ENCODE peak calls at places on chromosomes 3 and 15, in seven cellular contexts. A, Q, U, D, V, M and Z are unnamed samples.

GRCh38 chr3:116198087-116198486 is 247.2 kb downstream of the LSAMP start:
- DNase-seq in V (no peak), U (no peak), D (no peak), Q (no peak), A (no peak), M (no peak), Z (peak)

GRCh38 chr15:57375827-57376694 is at the start of gene CGNL1:
- DNase-seq in A (no peak), V (peak), U (no peak), Q (peak), D (peak), M (peak), Z (peak)

GRCh38 chr3:140910860-140911259 is 30.8 kb upstream of the SLC25A36 start:
- DNase-seq in D (no peak), A (no peak), V (peak), Q (no peak), M (no peak), U (no peak), Z (peak)

GRCh38 chr3:82044918-82045715 is 283.7 kb upstream of the GBE1 start:
- DNase-seq in U (no peak), Q (no peak), D (no peak), M (no peak), V (no peak), A (no peak), Z (no peak)

GRCh38 chr3:56879453-56880224 is 77.9 kb upstream of the ARHGEF3 start:
- DNase-seq in U (no peak), D (no peak), V (no peak), A (no peak), M (no peak), Q (no peak), Z (peak)

GRCh38 chr3:149234671-149235245 is 13.1 kb upstream of the CP start:
- DNase-seq in Q (no peak), M (no peak), U (no peak), D (no peak), V (no peak), A (no peak), Z (peak)

GRCh38 chr15:71743861-71744382 is 66.4 kb upstream of the NR2E3 start:
- DNase-seq in V (no peak), Q (peak), M (peak), D (peak), U (no peak), A (no peak), Z (peak)

GRCh38 chr3:69761896-69762789 is 22.9 kb downstream of the MITF start:
- DNase-seq in U (no peak), M (no peak), D (no peak), V (no peak), A (no peak), Q (no peak), Z (peak)

GRCh38 chr3:15241341-15241740 is 35.3 kb downstream of the CAPN7 start:
- DNase-seq in U (no peak), V (no peak), A (no peak), Q (no peak), M (peak), D (no peak), Z (peak)

GRCh38 chr3:75396316-75396802 is 267.8 kb upstream of the FRG2C start:
- DNase-seq in D (no peak), V (no peak), M (no peak), U (no peak), A (no peak), Q (no peak), Z (no peak)

GRCh38 chr15:58453931-58454793 is 22.4 kb downstream of the LIPC start:
- DNase-seq in A (no peak), V (no peak), M (no peak), Q (no peak), U (no peak), D (no peak), Z (no peak)

GRCh38 chr3:120791010-120791409 is 48.5 kb downstream of the GTF2E1 start:
- DNase-seq in U (no peak), Q (no peak), V (no peak), M (no peak), A (no peak), D (no peak), Z (no peak)

GRCh38 chr15:93253656-93254055 is 164.6 kb upstream of the RGMA start:
- DNase-seq in Q (peak), M (no peak), U (no peak), D (no peak), V (peak), A (no peak), Z (no peak)

GRCh38 chr15:38564557-38565286 is at the start of gene RASGRP1:
- DNase-seq in A (no peak), V (peak), U (no peak), D (peak), Q (peak), M (peak), Z (peak)

GRCh38 chr3:22358334-22358733 is 607.3 kb upstream of the ZNF385D start:
- DNase-seq in V (no peak), Q (no peak), M (no peak), A (no peak), D (no peak), U (no peak), Z (no peak)
- H3K27ac ChIP-seq in V (no peak), Q (no peak), M (no peak), A (no peak), D (no peak), U (no peak), Z (no peak)

GRCh38 chr3:112117415-112117814 is 15.6 kb downstream of the GCSAM start:
- DNase-seq in Q (no peak), A (no peak), V (no peak), D (no peak), M (no peak), U (no peak), Z (no peak)
- H3K4me3 ChIP-seq in Q (no peak), A (no peak), V (no peak), D (no peak), M (no peak), U (no peak), Z (no peak)

DNA sequence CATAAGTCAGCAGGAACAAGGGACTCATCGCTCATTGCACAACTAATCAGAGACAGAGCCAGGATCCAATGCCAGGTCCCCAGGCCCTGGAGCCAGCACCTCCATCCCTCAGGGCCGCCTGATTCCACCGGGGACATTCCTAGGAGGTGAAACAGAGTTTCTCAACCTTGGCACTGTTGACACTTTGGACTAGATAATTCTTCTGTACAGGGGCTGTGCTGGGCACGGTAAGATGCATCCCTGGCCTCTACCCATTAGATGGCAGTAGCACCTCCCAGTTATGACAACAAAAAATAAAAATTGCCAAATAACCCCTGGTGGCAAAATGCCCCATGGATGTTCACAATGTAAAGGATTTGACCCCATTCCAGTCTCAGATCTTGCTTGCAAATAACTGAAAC is 127.7 kb downstream of the MTHFS start:
- DNase-seq in V (no peak), U (no peak), A (no peak), M (no peak), D (peak), Q (no peak), Z (peak)
- TF ChIP-seq CTCF in V (peak), U (no peak), A (no peak), M (no peak), D (peak), Q (no peak), Z (peak)

GRCh38 chr3:67875858-67876257 is 221.4 kb upstream of the SUCLG2 start:
- DNase-seq in D (no peak), M (no peak), A (no peak), U (no peak), Q (no peak), V (no peak), Z (no peak)
- H3K27ac ChIP-seq in D (peak), M (no peak), A (no peak), U (no peak), Q (no peak), V (no peak), Z (no peak)

GRCh38 chr3:84679211-84679610 is 279.6 kb upstream of the CADM2 start:
- DNase-seq in Q (no peak), V (no peak), M (no peak), U (no peak), A (no peak), D (no peak), Z (no peak)
- H3K4me3 ChIP-seq in Q (no peak), V (no peak), M (no peak), U (no peak), A (no peak), D (no peak), Z (no peak)

GRCh38 chr3:112013058-112013783 is 14.5 kb downstream of the TAGLN3 start:
- DNase-seq in Q (peak), M (peak), U (peak), D (peak), A (peak), V (peak), Z (peak)

GRCh38 chr3:112010631-112011030 is 11.9 kb downstream of the TAGLN3 start:
- DNase-seq in A (no peak), V (no peak), Q (no peak), U (no peak), D (no peak), M (no peak), Z (peak)

GRCh38 chr3:112013784-112014143 is 15.0 kb downstream of the TAGLN3 start:
- DNase-seq in U (no peak), D (no peak), V (no peak), M (no peak), A (no peak), Q (no peak), Z (no peak)

GRCh38 chr3:112011376-112011940 is 12.7 kb downstream of the TAGLN3 start:
- DNase-seq in A (no peak), V (no peak), D (no peak), M (no peak), U (no peak), Q (no peak), Z (no peak)

GRCh38 chr3:112012205-112012604 is 13.5 kb downstream of the TAGLN3 start:
- DNase-seq in M (no peak), Q (no peak), U (no peak), A (no peak), D (no peak), V (no peak), Z (no peak)
- TF ChIP-seq CTCF in M (no peak), Q (no peak), U (no peak), A (no peak), D (no peak), V (no peak), Z (no peak)

GRCh38 chr3:25447285-25447684 is 19.2 kb downstream of the RARB start:
- DNase-seq in V (no peak), D (no peak), M (no peak), U (no peak), A (no peak), Q (no peak), Z (no peak)

GRCh38 chr3:25449857-25450256 is 21.8 kb downstream of the RARB start:
- DNase-seq in Q (no peak), D (no peak), U (no peak), A (no peak), V (no peak), M (no peak), Z (no peak)

GRCh38 chr3:25452185-25452584 is 24.1 kb downstream of the RARB start:
- DNase-seq in V (no peak), U (no peak), D (no peak), Q (no peak), A (no peak), M (no peak), Z (no peak)

GRCh38 chr3:25447925-25448324 is 19.9 kb downstream of the RARB start:
- DNase-seq in A (no peak), Q (no peak), V (no peak), M (no peak), D (no peak), U (no peak), Z (no peak)

DNA sequence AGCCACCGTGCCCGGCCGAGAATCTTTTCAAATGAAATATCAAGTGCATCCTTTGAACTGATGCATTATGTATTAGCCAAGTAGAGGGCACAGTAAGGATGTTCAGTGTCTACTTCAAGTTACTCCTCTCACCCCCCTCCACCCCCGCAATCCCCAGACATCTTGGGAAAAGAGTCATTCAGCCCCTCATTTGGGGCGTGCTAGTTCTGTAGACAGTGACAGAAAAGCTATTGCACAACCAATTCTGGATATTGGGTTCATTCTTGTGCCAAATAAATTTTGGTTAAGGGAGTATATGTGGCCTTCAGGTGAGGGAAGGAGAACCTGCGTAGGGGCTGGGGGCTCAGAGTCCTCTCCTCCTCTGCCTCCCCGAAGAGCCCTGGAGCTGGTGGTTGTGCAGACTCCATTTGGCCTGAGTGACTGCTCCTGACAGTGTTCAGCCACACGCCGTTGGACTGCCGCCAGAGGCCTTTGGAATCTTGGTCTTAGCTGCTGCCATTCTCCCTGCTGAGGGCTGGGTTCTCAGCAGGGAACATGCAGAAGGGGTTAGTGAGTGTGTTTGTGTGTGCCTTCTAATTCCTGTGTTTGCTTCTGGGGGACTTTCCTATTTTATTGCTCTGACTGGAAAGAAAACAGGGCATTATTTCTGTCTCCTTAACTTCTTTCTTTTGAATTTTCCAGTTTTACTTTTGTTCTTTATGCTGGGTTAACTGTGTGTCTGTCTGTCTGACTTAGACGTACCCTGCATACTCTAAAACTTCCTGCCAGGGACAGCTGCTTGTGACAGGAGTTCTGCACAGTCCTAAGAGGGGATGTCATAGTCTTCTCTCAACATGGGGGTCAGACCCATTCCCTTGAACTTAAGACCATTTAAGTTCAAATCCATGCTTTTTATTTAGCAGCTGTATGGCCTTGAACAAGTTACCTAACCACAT is 21.0 kb downstream of the RARB start:
- DNase-seq in U (peak), M (peak), Q (peak), V (peak), D (peak), A (peak), Z (peak)
- H3K27ac ChIP-seq in U (peak), M (peak), Q (peak), V (peak), D (no peak), A (peak), Z (peak)